ENCODE peak calls at places on chromosome 5, in four cellular contexts. R is spleen, F is A549, T is A673. O is an unnamed sample. For H3K9me3, the result is how much of the 10 kb centered on the place peaks cover.

GRCh38 chr5:68369436-68370125 is 154.0 kb downstream of the PIK3R1 start:
- DNase-seq in R (no peak), F (no peak), T (no peak), O (no peak)

GRCh38 chr5:80254767-80255424 is 952 bp downstream of the SERINC5 start:
- DNase-seq in R (no peak), F (peak), T (no peak), O (no peak)

GRCh38 chr5:66987126-66987525 is 209.5 kb downstream of the CD180 start:
- DNase-seq in R (no peak), F (no peak), T (no peak), O (no peak)

GRCh38 chr5:60036539-60036938 is 143.0 kb upstream of the PDE4D start:
- DNase-seq in R (no peak), F (no peak), T (no peak), O (no peak)

GRCh38 chr5:115068239-115069086 is 101.2 kb downstream of the TRIM36 start:
- DNase-seq in R (no peak), F (no peak), T (peak), O (peak)

GRCh38 chr5:153965102-153965645 is 73.5 kb downstream of the FAM114A2 start:
- DNase-seq in R (no peak), F (peak), T (peak), O (peak)

GRCh38 chr5:66843065-66843464 is 246.9 kb downstream of the MAST4 start:
- DNase-seq in R (no peak), F (no peak), T (no peak), O (no peak)

GRCh38 chr5:57216714-57217113 is 42.9 kb downstream of the GPBP1 start:
- DNase-seq in R (no peak), F (no peak), T (no peak), O (no peak)

GRCh38 chr5:151038801-151039238 is 18.4 kb downstream of the GPX3 start:
- DNase-seq in R (peak), F (no peak), T (no peak), O (no peak)

GRCh38 chr5:92468307-92468706 is 1085.2 kb upstream of the ARRDC3 start:
- DNase-seq in R (no peak), F (no peak), T (no peak), O (no peak)
- H3K9me3 ChIP-seq in R (under half), F (under half), T (under half), O (under half)

DNA sequence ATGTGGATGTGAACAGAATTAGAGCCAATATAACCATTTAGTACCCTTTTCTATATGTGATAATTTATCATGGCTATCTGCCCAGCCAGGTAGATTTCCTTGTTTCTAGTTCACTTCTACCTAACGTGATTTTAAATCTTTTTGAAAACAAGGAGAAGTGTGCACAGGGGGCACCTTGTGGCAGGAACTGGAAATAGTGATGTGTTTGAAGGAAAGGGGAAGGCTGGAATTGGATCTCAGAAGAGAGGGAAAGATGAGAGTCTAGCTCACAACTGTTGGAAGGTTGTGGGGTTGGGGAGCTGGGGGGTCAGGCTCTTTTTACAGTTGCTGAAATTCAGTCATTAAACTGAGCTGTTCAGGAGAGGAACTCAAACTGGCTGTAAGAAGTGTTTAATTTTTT is 219.5 kb downstream of the KCTD16 start:
- DNase-seq in R (no peak), F (peak), T (peak), O (no peak)
- TF ChIP-seq CTCF in R (no peak), F (no peak), T (peak), O (no peak)

GRCh38 chr5:38468978-38469706 is 87.3 kb downstream of the LIFR start:
- DNase-seq in R (no peak), F (no peak), T (no peak), O (no peak)

GRCh38 chr5:38468202-38468656 is 88.2 kb downstream of the LIFR start:
- DNase-seq in R (no peak), F (peak), T (no peak), O (no peak)

GRCh38 chr5:38465702-38466443 is 90.6 kb downstream of the LIFR start:
- DNase-seq in R (no peak), F (no peak), T (no peak), O (no peak)

GRCh38 chr5:38466444-38467189 is 89.8 kb downstream of the LIFR start:
- DNase-seq in R (no peak), F (no peak), T (no peak), O (no peak)

DNA sequence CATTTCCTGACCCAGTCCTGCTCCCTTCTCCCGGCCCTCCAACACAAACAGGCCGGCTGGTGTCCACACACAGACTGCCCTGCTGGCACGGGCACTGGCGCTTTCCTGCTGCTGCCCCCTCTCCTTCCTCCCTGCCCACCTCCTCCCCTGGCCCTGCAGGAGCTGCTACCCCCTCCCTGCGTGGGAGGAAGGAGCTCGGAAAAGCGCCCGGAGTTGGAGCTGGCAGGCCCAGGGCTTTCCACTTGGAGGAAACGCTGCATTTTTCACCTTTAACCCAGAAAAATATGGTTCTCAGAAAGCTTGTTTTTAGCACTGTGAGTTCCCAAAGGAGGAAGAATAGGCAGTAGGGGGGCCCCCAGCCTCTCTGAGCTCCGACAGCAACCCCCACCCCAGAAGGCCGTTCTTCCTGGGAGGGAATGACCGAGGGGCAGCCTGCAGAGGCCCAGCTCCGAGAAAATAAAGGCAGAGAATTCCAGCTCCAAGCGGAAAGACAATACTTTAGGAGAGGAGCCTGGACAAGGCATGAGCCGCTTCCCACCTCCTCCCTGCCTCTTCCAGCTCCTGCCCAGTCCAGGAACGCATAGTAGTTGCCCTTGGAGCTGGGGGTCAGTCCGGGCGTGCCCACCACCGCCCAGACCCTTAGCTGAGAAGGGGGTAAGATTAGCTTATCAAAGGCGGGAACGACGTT is 88.9 kb downstream of the LIFR start:
- DNase-seq in R (no peak), F (no peak), T (no peak), O (no peak)
- H3K4me3 ChIP-seq in R (no peak), F (no peak), T (no peak), O (no peak)

GRCh38 chr5:145683426-145683825 is 151.7 kb downstream of the PRELID2 start:
- DNase-seq in R (no peak), F (no peak), T (no peak), O (no peak)
- H3K9me3 ChIP-seq in R (under half), F (under half), T (under half), O (under half)

GRCh38 chr5:131001507-131001906 is 163.5 kb downstream of the HINT1 start:
- DNase-seq in R (no peak), F (no peak), T (no peak), O (no peak)

GRCh38 chr5:131008329-131008728 is 156.7 kb downstream of the HINT1 start:
- DNase-seq in R (no peak), F (no peak), T (no peak), O (no peak)

GRCh38 chr5:131000289-131000688 is 164.8 kb downstream of the HINT1 start:
- DNase-seq in R (no peak), F (no peak), T (no peak), O (no peak)

GRCh38 chr5:131005963-131006684 is 158.9 kb downstream of the HINT1 start:
- DNase-seq in R (no peak), F (no peak), T (peak), O (no peak)
- TF ChIP-seq CTCF in R (no peak), F (peak), T (peak), O (no peak)

GRCh38 chr5:96742519-96742918 is 65.2 kb downstream of the ERAP1 start:
- DNase-seq in R (no peak), F (no peak), T (no peak), O (no peak)

GRCh38 chr5:96745844-96746531 is 61.8 kb downstream of the ERAP1 start:
- DNase-seq in R (no peak), F (no peak), T (peak), O (no peak)

GRCh38 chr5:96743065-96743768 is 64.5 kb downstream of the ERAP1 start:
- DNase-seq in R (no peak), F (no peak), T (peak), O (no peak)

GRCh38 chr5:96745025-96745424 is 62.7 kb downstream of the ERAP1 start:
- DNase-seq in R (no peak), F (no peak), T (no peak), O (no peak)

GRCh38 chr5:96743805-96744559 is 63.8 kb downstream of the ERAP1 start:
- DNase-seq in R (no peak), F (no peak), T (no peak), O (no peak)
- H3K4me3 ChIP-seq in R (no peak), F (no peak), T (no peak), O (no peak)

DNA sequence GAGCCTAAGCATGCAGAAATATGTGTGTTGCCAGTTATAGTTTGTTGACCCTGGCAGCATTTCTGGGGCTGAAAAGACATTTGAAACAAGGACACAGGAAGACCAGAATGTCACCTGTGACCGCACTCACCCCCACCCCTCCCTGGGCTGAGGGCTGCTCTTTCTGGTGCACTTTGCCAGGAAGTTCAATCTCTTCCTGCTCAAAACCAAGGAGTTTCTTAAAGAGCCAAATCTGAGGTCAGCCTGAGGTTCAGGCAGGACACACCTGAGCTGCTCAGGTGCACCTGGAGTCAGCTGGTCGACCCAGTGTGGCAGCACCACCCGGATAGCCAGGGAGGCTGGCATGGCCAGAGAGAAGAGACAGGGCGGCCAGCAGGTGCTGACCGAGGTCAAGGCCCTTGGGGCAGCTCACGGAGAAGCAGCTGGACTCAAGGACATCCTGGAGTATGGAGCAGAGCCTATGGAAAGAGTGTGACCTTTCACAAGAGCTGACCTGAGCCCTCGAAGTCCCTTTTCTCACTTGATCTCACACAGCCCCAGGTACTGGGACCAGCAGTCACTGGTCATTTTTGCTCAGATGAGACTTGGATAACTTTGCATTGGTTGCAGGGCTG is 376.9 kb upstream of the IRX4 start:
- DNase-seq in R (no peak), F (no peak), T (no peak), O (no peak)
- H3K9me3 ChIP-seq in R (under half), F (under half), T (under half), O (under half)

DNA sequence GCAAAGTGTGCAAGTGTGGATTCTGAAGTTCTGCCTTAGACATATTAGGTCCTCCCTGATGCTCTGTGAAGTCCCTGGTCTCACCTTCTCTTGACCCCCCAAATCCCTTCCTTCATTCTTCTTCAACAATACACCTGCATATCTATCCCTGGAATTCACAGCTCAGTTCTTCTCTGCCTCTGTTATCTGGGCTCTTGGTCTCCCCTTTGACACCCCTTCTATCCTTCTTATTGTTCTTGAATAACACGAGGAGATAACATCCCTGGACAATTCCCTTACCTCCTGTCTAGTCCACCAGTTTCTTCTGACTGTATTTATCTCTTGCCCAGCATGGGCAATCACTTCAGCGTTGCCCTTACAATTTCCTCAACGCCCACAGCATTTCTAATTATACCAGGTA is 104.8 kb upstream of the ATG10 start:
- DNase-seq in R (no peak), F (no peak), T (no peak), O (no peak)
- TF ChIP-seq CTCF in R (no peak), F (no peak), T (no peak), O (no peak)

GRCh38 chr5:584846-585245 is 27.3 kb upstream of the CEP72 start:
- DNase-seq in R (no peak), F (no peak), T (no peak), O (no peak)
- H3K4me3 ChIP-seq in R (no peak), F (no peak), T (no peak), O (no peak)